ENCODE peak calls at places on chromosome 20, in four cellular contexts. B is neural progenitor cell, J is GM23248, G is PC-9. X is an unnamed sample. For H4K20me1, the result is how much of the 10 kb centered on the place peaks cover.

GRCh38 chr20:4685923-4686221 is 35.8 kb upstream of the PRND start:
- DNase-seq in J (no peak), G (no peak), B (no peak), X (no peak)

GRCh38 chr20:47412073-47412472 is 55.6 kb upstream of the ZMYND8 start:
- DNase-seq in G (no peak), J (no peak), B (no peak), X (no peak)

GRCh38 chr20:64188682-64189529 is 24.7 kb downstream of the MYT1 start:
- DNase-seq in G (peak), B (peak), J (peak), X (peak)

GRCh38 chr20:44087051-44087856 is 99.7 kb downstream of the JPH2 start:
- DNase-seq in B (no peak), G (no peak), J (no peak), X (no peak)

GRCh38 chr20:13770141-13770540 is 14.6 kb downstream of the ESF1 start:
- DNase-seq in G (no peak), B (no peak), J (no peak), X (no peak)

GRCh38 chr20:13953227-13953626 is 37.2 kb downstream of the SEL1L2 start:
- DNase-seq in J (no peak), G (no peak), B (peak), X (no peak)

GRCh38 chr20:64129146-64129782 is 21.9 kb upstream of the NPBWR2 start:
- DNase-seq in B (no peak), J (no peak), G (no peak), X (no peak)

GRCh38 chr20:41123636-41124035 is 13.7 kb upstream of the PLCG1 start:
- DNase-seq in J (no peak), B (no peak), G (no peak), X (no peak)

GRCh38 chr20:460707-461106 is 1.6 kb downstream of the TBC1D20 start:
- DNase-seq in G (no peak), J (peak), B (no peak), X (no peak)

GRCh38 chr20:46999821-47000465 is 105.3 kb downstream of the EYA2 start:
- DNase-seq in J (no peak), B (no peak), G (no peak), X (no peak)

GRCh38 chr20:47464380-47465101 is 37.1 kb upstream of the NCOA3 start:
- DNase-seq in B (no peak), G (peak), J (peak), X (peak)

GRCh38 chr20:34070079-34070439 is 42.0 kb downstream of the EIF2S2 start:
- DNase-seq in G (no peak), B (no peak), J (no peak), X (no peak)

GRCh38 chr20:54980321-54980960 is 505.0 kb downstream of the DOK5 start:
- DNase-seq in G (no peak), J (no peak), B (peak), X (peak)

GRCh38 chr20:51467971-51468626 is 74.4 kb downstream of the NFATC2 start:
- DNase-seq in J (no peak), B (no peak), G (no peak), X (no peak)

GRCh38 chr20:62104791-62105345 is 17.4 kb upstream of the LSM14B start:
- DNase-seq in B (no peak), J (peak), G (no peak), X (peak)

GRCh38 chr20:23146857-23147256 is 60.7 kb upstream of the CD93 start:
- DNase-seq in G (no peak), B (no peak), J (peak), X (no peak)

GRCh38 chr20:46275091-46275490 is 33.2 kb downstream of the CDH22 start:
- DNase-seq in G (no peak), B (no peak), J (no peak), X (no peak)

GRCh38 chr20:5397418-5397817 is 80.7 kb upstream of the PROKR2 start:
- DNase-seq in B (no peak), G (peak), J (no peak), X (peak)

GRCh38 chr20:23161968-23162696 is 76.0 kb upstream of the CD93 start:
- DNase-seq in J (no peak), B (no peak), G (no peak), X (peak)

GRCh38 chr20:10253750-10254149 is 35.1 kb downstream of the SNAP25 start:
- DNase-seq in J (no peak), G (no peak), B (no peak), X (no peak)

GRCh38 chr20:24987244-24987643 is 5.3 kb downstream of the APMAP start:
- DNase-seq in B (no peak), G (no peak), J (peak), X (no peak)

GRCh38 chr20:59939879-59940128 is 301 bp downstream of the PPP1R3D start:
- DNase-seq in B (no peak), J (peak), G (no peak), X (no peak)

GRCh38 chr20:12941025-12941424 is 67.7 kb upstream of the SPTLC3 start:
- DNase-seq in J (no peak), B (no peak), G (no peak), X (peak)

GRCh38 chr20:20864346-20865096 is 152.1 kb upstream of the RALGAPA2 start:
- DNase-seq in G (no peak), J (peak), B (peak), X (peak)

GRCh38 chr20:24663496-24663895 is 194.1 kb downstream of the SYNDIG1 start:
- DNase-seq in J (no peak), B (no peak), G (no peak), X (no peak)

GRCh38 chr20:53319716-53320115 is 273.9 kb downstream of the ZNF217 start:
- DNase-seq in J (no peak), B (no peak), G (no peak), X (no peak)

GRCh38 chr20:47544852-47545251 is 43.2 kb downstream of the NCOA3 start:
- DNase-seq in J (peak), B (no peak), G (no peak), X (no peak)

GRCh38 chr20:23596856-23597255 is 8.9 kb downstream of the CST9 start:
- DNase-seq in B (no peak), G (peak), J (no peak), X (peak)

GRCh38 chr20:21303872-21304586 is 898 bp downstream of the XRN2 start:
- DNase-seq in B (no peak), G (peak), J (peak), X (no peak)

GRCh38 chr20:4805663-4806449 is 84.1 kb downstream of the PRND start:
- DNase-seq in B (no peak), G (no peak), J (no peak), X (no peak)

GRCh38 chr20:60262967-60263603 is 304.9 kb downstream of the CDH26 start:
- DNase-seq in G (no peak), B (peak), J (peak), X (peak)

GRCh38 chr20:10939297-10939949 is 265.6 kb upstream of the JAG1 start:
- DNase-seq in B (no peak), J (peak), G (peak), X (peak)

GRCh38 chr20:53894707-53895384 is 175.5 kb downstream of the BCAS1 start:
- DNase-seq in B (no peak), G (no peak), J (no peak), X (no peak)

GRCh38 chr20:10557685-10558084 is 116.1 kb downstream of the JAG1 start:
- DNase-seq in J (no peak), G (no peak), B (no peak), X (no peak)

GRCh38 chr20:9179867-9180266 is 111.0 kb downstream of the PLCB4 start:
- DNase-seq in G (no peak), B (no peak), J (no peak), X (no peak)

GRCh38 chr20:10958279-10958678 is 284.5 kb upstream of the JAG1 start:
- DNase-seq in J (no peak), G (no peak), B (no peak), X (no peak)

GRCh38 chr20:61712632-61713031 is 353.0 kb downstream of the TAF4 start:
- DNase-seq in G (no peak), B (no peak), J (no peak), X (no peak)

GRCh38 chr20:63461364-63461763 is 11.1 kb downstream of the KCNQ2 start:
- DNase-seq in G (no peak), B (peak), J (peak), X (peak)

GRCh38 chr20:54469293-54469692 is 6.1 kb upstream of the DOK5 start:
- DNase-seq in G (no peak), B (peak), J (no peak), X (no peak)

GRCh38 chr20:3146732-3147341 is 12.8 kb downstream of the FASTKD5 start:
- DNase-seq in B (no peak), G (no peak), J (peak), X (no peak)

DNA sequence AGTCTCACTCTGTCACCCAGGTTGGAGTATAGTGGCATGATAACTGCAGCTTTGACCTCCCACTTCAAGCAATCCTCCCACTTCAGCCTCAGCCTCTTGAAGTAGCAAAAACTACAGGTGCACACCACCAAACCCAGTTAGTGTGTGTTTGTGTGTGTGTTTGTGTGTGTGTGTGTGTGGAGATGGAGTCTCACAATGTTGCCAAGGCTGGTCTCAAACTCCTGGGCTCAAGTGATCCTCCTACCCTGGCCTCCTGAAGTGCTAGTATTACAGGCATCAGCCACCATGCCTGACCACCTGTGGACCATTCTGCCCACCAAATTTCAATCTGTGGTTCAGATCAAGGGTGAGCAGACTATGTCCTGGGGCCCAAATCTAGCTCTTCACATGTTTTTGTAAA is 8.8 kb downstream of the FASTKD5 start:
- DNase-seq in G (no peak), J (no peak), B (no peak), X (no peak)
- H4K20me1 ChIP-seq in G (half or more), J (under half), B (half or more), X (under half)

GRCh38 chr20:38017959-38018358 is 15.3 kb downstream of the TTI1 start:
- DNase-seq in J (no peak), G (no peak), B (no peak), X (no peak)
- H4K20me1 ChIP-seq in J (under half), G (under half), B (under half), X (under half)

GRCh38 chr20:49795125-49795424 is 17.6 kb upstream of the SLC9A8 start:
- DNase-seq in J (no peak), G (no peak), B (no peak), X (no peak)
- H4K20me1 ChIP-seq in J (under half), G (under half), B (under half), X (under half)

GRCh38 chr20:36784900-36785299 is 11.3 kb upstream of the DSN1 start:
- DNase-seq in J (peak), G (no peak), B (no peak), X (no peak)
- H4K20me1 ChIP-seq in J (under half), G (under half), B (under half), X (under half)

GRCh38 chr20:32830437-32830836 is 10.7 kb downstream of the MAPRE1 start:
- DNase-seq in G (no peak), B (no peak), J (peak), X (no peak)

GRCh38 chr20:32832664-32833063 is 12.9 kb downstream of the MAPRE1 start:
- DNase-seq in G (no peak), J (no peak), B (no peak), X (no peak)

GRCh38 chr20:32834972-32835371 is 15.2 kb downstream of the MAPRE1 start:
- DNase-seq in J (no peak), G (no peak), B (no peak), X (no peak)

GRCh38 chr20:32829291-32830005 is 9.7 kb downstream of the MAPRE1 start:
- DNase-seq in B (no peak), J (peak), G (no peak), X (no peak)

GRCh38 chr20:32831982-32832381 is 12.2 kb downstream of the MAPRE1 start:
- DNase-seq in G (no peak), J (no peak), B (no peak), X (no peak)
- H4K20me1 ChIP-seq in G (half or more), J (under half), B (half or more), X (under half)

GRCh38 chr20:58433759-58434158 is 44.7 kb downstream of the VAPB start:
- DNase-seq in J (peak), B (no peak), G (no peak), X (peak)
- H4K20me1 ChIP-seq in J (under half), B (under half), G (under half), X (under half)

GRCh38 chr20:6855806-6856205 is 88.3 kb downstream of the BMP2 start:
- DNase-seq in J (no peak), B (no peak), G (no peak), X (no peak)

GRCh38 chr20:6852478-6852877 is 85.0 kb downstream of the BMP2 start:
- DNase-seq in G (no peak), J (no peak), B (no peak), X (no peak)

GRCh38 chr20:6863355-6863754 is 95.9 kb downstream of the BMP2 start:
- DNase-seq in B (no peak), G (no peak), J (no peak), X (no peak)

GRCh38 chr20:6855074-6855473 is 87.6 kb downstream of the BMP2 start:
- DNase-seq in G (no peak), B (no peak), J (no peak), X (no peak)

GRCh38 chr20:6857929-6858328 is 90.4 kb downstream of the BMP2 start:
- DNase-seq in G (no peak), B (no peak), J (no peak), X (no peak)
- H4K20me1 ChIP-seq in G (under half), B (under half), J (under half), X (under half)

GRCh38 chr20:17946040-17946439 is 22.6 kb downstream of the SNX5 start:
- DNase-seq in J (no peak), G (no peak), B (no peak), X (no peak)
- H4K20me1 ChIP-seq in J (under half), G (under half), B (half or more), X (under half)

X was measured in PC-3.